ENCODE peak calls at places on chromosomes 11 and 22, in eight cellular contexts. S, O, C, Z, B, G, W and L are unnamed samples.
A peak's percentile ranks its signal among the peaks of the same experiment; 100 is the strongest.

GRCh38 chr11:115075340-115075739 is 397.0 kb downstream of the NXPE2 start:
- DNase-seq in S (no peak), O (no peak), C (no peak), Z (no peak), B (no peak), G (no peak), W (no peak), L (no peak)

GRCh38 chr11:28146123-28146751 is 38.0 kb downstream of the METTL15 start:
- DNase-seq in S (peak; percentile 83), O (peak; percentile 84), C (no peak), Z (no peak), B (peak; percentile 28), G (peak; percentile 85), W (peak; percentile 79), L (peak; percentile 85)

GRCh38 chr11:8283510-8284272 is 20.0 kb upstream of the LMO1 start:
- DNase-seq in S (no peak), O (peak; percentile 37), C (peak; percentile 46), Z (no peak), B (no peak), G (no peak), W (no peak), L (no peak)

GRCh38 chr11:19576054-19576453 is 136.6 kb upstream of the NAV2 start:
- DNase-seq in S (no peak), O (no peak), C (no peak), Z (no peak), B (no peak), G (no peak), W (no peak), L (no peak)

GRCh38 chr22:46149493-46149997 is 781 bp upstream of the PPARA start:
- DNase-seq in S (no peak), O (peak; percentile 39), C (peak; percentile 47), Z (no peak), B (peak; percentile 57), G (no peak), W (no peak), L (no peak)

GRCh38 chr11:35981581-35981980 is 37.7 kb downstream of the LDLRAD3 start:
- DNase-seq in S (no peak), O (peak; percentile 55), C (peak; percentile 59), Z (no peak), B (no peak), G (no peak), W (no peak), L (no peak)

GRCh38 chr11:47348859-47349258 is 3.6 kb downstream of the MYBPC3 start:
- DNase-seq in S (no peak), O (peak; percentile 43), C (no peak), Z (no peak), B (peak; percentile 12), G (no peak), W (peak; percentile 49), L (peak; percentile 13)

GRCh38 chr11:109708184-109708583 is 286.2 kb downstream of the C11orf87 start:
- DNase-seq in S (no peak), O (no peak), C (no peak), Z (no peak), B (no peak), G (no peak), W (no peak), L (no peak)

GRCh38 chr11:12223771-12224536 is 113.6 kb downstream of the MICAL2 start:
- DNase-seq in S (no peak), O (no peak), C (no peak), Z (no peak), B (no peak), G (no peak), W (peak; percentile 64), L (peak; percentile 94)

GRCh38 chr11:116994195-116994594 is 104.0 kb downstream of the SIK3 start:
- DNase-seq in S (no peak), O (no peak), C (no peak), Z (no peak), B (no peak), G (no peak), W (no peak), L (no peak)

GRCh38 chr11:12941671-12942070 is 67.4 kb upstream of the RASSF10 start:
- DNase-seq in S (no peak), O (no peak), C (no peak), Z (no peak), B (no peak), G (peak; percentile 55), W (no peak), L (no peak)

GRCh38 chr11:102406099-102406498 is 46.5 kb downstream of the TMEM123 start:
- DNase-seq in S (no peak), O (no peak), C (no peak), Z (no peak), B (no peak), G (no peak), W (no peak), L (no peak)

GRCh38 chr22:21778705-21779363 is 43.2 kb upstream of the YPEL1 start:
- DNase-seq in S (peak; percentile 64), O (peak; percentile 75), C (no peak), Z (no peak), B (no peak), G (peak; percentile 72), W (no peak), L (peak; percentile 41)

GRCh38 chr11:102268083-102268984 is 49.0 kb upstream of the BIRC3 start:
- DNase-seq in S (peak; percentile 66), O (peak; percentile 77), C (no peak), Z (peak; percentile 40), B (peak; percentile 90), G (no peak), W (peak; percentile 98), L (peak; percentile 98)

GRCh38 chr11:122209619-122210377 is 93.8 kb upstream of the BLID start:
- DNase-seq in S (peak; percentile 74), O (peak; percentile 97), C (no peak), Z (no peak), B (no peak), G (peak; percentile 78), W (no peak), L (peak; percentile 29)

GRCh38 chr11:3949132-3949531 is 93.7 kb downstream of the STIM1 start:
- DNase-seq in S (no peak), O (no peak), C (no peak), Z (no peak), B (no peak), G (no peak), W (no peak), L (no peak)

GRCh38 chr11:390175-390574 is 3.8 kb upstream of the PKP3 start:
- DNase-seq in S (no peak), O (no peak), C (no peak), Z (no peak), B (no peak), G (no peak), W (peak; percentile 23), L (peak; percentile 62)

GRCh38 chr11:96199563-96200025 is 143.4 kb downstream of the MAML2 start:
- DNase-seq in S (peak; percentile 50), O (peak; percentile 88), C (no peak), Z (no peak), B (peak; percentile 51), G (peak; percentile 49), W (peak; percentile 95), L (peak; percentile 94)

GRCh38 chr11:130103296-130103814 is 33.7 kb downstream of the APLP2 start:
- DNase-seq in S (peak; percentile 94), O (peak; percentile 92), C (no peak), Z (no peak), B (no peak), G (peak; percentile 91), W (peak; percentile 97), L (peak; percentile 61)